ENCODE peak calls at places on chromosome 7, in nine cellular contexts. One of them, this sample, is unnamed.

GRCh38 chr7:87359366-87359765 is 13.9 kb downstream of the CROT start:
- DNase-seq in body of pancreas: no peak
- DNase-seq in cardiac fibroblast: peak
- DNase-seq in lung: no peak
- DNase-seq in adrenal gland: no peak
- DNase-seq in kidney epithelial cell: peak
- DNase-seq in fibroblast of the aortic adventitia: peak
- DNase-seq in IMR-90: peak
- DNase-seq in left ventricle myocardium inferior: no peak
- DNase-seq in this sample: peak

GRCh38 chr7:33836797-33837355 is 68.5 kb upstream of the BMPER start:
- DNase-seq in body of pancreas: no peak
- DNase-seq in cardiac fibroblast: no peak
- DNase-seq in lung: no peak
- DNase-seq in adrenal gland: no peak
- DNase-seq in kidney epithelial cell: no peak
- DNase-seq in fibroblast of the aortic adventitia: no peak
- DNase-seq in IMR-90: peak
- DNase-seq in left ventricle myocardium inferior: no peak
- DNase-seq in this sample: no peak

GRCh38 chr7:2971914-2972530 is 71.6 kb downstream of the CARD11 start:
- DNase-seq in body of pancreas: no peak
- DNase-seq in cardiac fibroblast: no peak
- DNase-seq in lung: no peak
- DNase-seq in adrenal gland: no peak
- DNase-seq in kidney epithelial cell: no peak
- DNase-seq in fibroblast of the aortic adventitia: no peak
- DNase-seq in IMR-90: no peak
- DNase-seq in left ventricle myocardium inferior: no peak
- DNase-seq in this sample: no peak

GRCh38 chr7:129864042-129864441 is 88.7 kb downstream of the UBE2H start:
- DNase-seq in body of pancreas: peak
- DNase-seq in cardiac fibroblast: peak
- DNase-seq in lung: no peak
- DNase-seq in adrenal gland: peak
- DNase-seq in kidney epithelial cell: no peak
- DNase-seq in fibroblast of the aortic adventitia: peak
- DNase-seq in IMR-90: no peak
- DNase-seq in left ventricle myocardium inferior: no peak
- DNase-seq in this sample: peak

GRCh38 chr7:98081351-98081750 is 25.3 kb upstream of the LMTK2 start:
- DNase-seq in body of pancreas: no peak
- DNase-seq in cardiac fibroblast: no peak
- DNase-seq in lung: no peak
- DNase-seq in adrenal gland: no peak
- DNase-seq in kidney epithelial cell: no peak
- DNase-seq in fibroblast of the aortic adventitia: no peak
- DNase-seq in IMR-90: no peak
- DNase-seq in left ventricle myocardium inferior: no peak
- DNase-seq in this sample: no peak

GRCh38 chr7:24249266-24249665 is 34.7 kb upstream of the NPY start:
- DNase-seq in body of pancreas: no peak
- DNase-seq in cardiac fibroblast: no peak
- DNase-seq in lung: no peak
- DNase-seq in adrenal gland: no peak
- DNase-seq in kidney epithelial cell: no peak
- DNase-seq in fibroblast of the aortic adventitia: no peak
- DNase-seq in IMR-90: no peak
- DNase-seq in left ventricle myocardium inferior: no peak
- DNase-seq in this sample: no peak

GRCh38 chr7:141079223-141079622 is 5.4 kb downstream of the TMEM178B start:
- DNase-seq in body of pancreas: no peak
- DNase-seq in cardiac fibroblast: no peak
- DNase-seq in lung: no peak
- DNase-seq in adrenal gland: no peak
- DNase-seq in kidney epithelial cell: no peak
- DNase-seq in fibroblast of the aortic adventitia: no peak
- DNase-seq in IMR-90: no peak
- DNase-seq in left ventricle myocardium inferior: no peak
- DNase-seq in this sample: no peak

GRCh38 chr7:85475476-85475875 is 288.6 kb upstream of the SEMA3D start:
- DNase-seq in body of pancreas: no peak
- DNase-seq in cardiac fibroblast: no peak
- DNase-seq in lung: no peak
- DNase-seq in adrenal gland: no peak
- DNase-seq in kidney epithelial cell: no peak
- DNase-seq in fibroblast of the aortic adventitia: no peak
- DNase-seq in IMR-90: no peak
- DNase-seq in left ventricle myocardium inferior: no peak
- DNase-seq in this sample: no peak

GRCh38 chr7:128831994-128832879 is 2.0 kb downstream of the FLNC start:
- DNase-seq in body of pancreas: no peak
- DNase-seq in cardiac fibroblast: peak
- DNase-seq in lung: no peak
- DNase-seq in adrenal gland: no peak
- DNase-seq in kidney epithelial cell: no peak
- DNase-seq in fibroblast of the aortic adventitia: peak
- DNase-seq in IMR-90: peak
- DNase-seq in left ventricle myocardium inferior: peak
- DNase-seq in this sample: peak

GRCh38 chr7:51318886-51319579 is 2.4 kb upstream of the COBL start:
- DNase-seq in body of pancreas: no peak
- DNase-seq in cardiac fibroblast: no peak
- DNase-seq in lung: no peak
- DNase-seq in adrenal gland: no peak
- DNase-seq in kidney epithelial cell: no peak
- DNase-seq in fibroblast of the aortic adventitia: no peak
- DNase-seq in IMR-90: no peak
- DNase-seq in left ventricle myocardium inferior: no peak
- DNase-seq in this sample: no peak

GRCh38 chr7:128425851-128426250 is 16.1 kb upstream of the IMPDH1 start:
- DNase-seq in body of pancreas: peak
- DNase-seq in cardiac fibroblast: peak
- DNase-seq in lung: peak
- DNase-seq in adrenal gland: peak
- DNase-seq in kidney epithelial cell: no peak
- DNase-seq in fibroblast of the aortic adventitia: peak
- DNase-seq in IMR-90: peak
- DNase-seq in left ventricle myocardium inferior: peak
- DNase-seq in this sample: peak

GRCh38 chr7:133361806-133362205 is 108.9 kb downstream of the EXOC4 start:
- DNase-seq in body of pancreas: no peak
- DNase-seq in cardiac fibroblast: no peak
- DNase-seq in lung: no peak
- DNase-seq in adrenal gland: no peak
- DNase-seq in kidney epithelial cell: no peak
- DNase-seq in fibroblast of the aortic adventitia: no peak
- DNase-seq in IMR-90: no peak
- DNase-seq in left ventricle myocardium inferior: no peak
- DNase-seq in this sample: no peak

GRCh38 chr7:5183155-5183554 is 6.9 kb upstream of the WIPI2 start:
- DNase-seq in body of pancreas: peak
- DNase-seq in cardiac fibroblast: no peak
- DNase-seq in lung: no peak
- DNase-seq in adrenal gland: no peak
- DNase-seq in kidney epithelial cell: no peak
- DNase-seq in fibroblast of the aortic adventitia: no peak
- DNase-seq in IMR-90: no peak
- DNase-seq in left ventricle myocardium inferior: no peak
- DNase-seq in this sample: no peak

GRCh38 chr7:78427209-78427608 is 628.6 kb downstream of the PHTF2 start:
- DNase-seq in body of pancreas: no peak
- DNase-seq in cardiac fibroblast: no peak
- DNase-seq in lung: no peak
- DNase-seq in adrenal gland: no peak
- DNase-seq in kidney epithelial cell: no peak
- DNase-seq in fibroblast of the aortic adventitia: peak
- DNase-seq in IMR-90: no peak
- DNase-seq in left ventricle myocardium inferior: no peak
- DNase-seq in this sample: no peak

GRCh38 chr7:31855530-31855929 is 168.5 kb downstream of the PPP1R17 start:
- DNase-seq in body of pancreas: no peak
- DNase-seq in cardiac fibroblast: no peak
- DNase-seq in lung: no peak
- DNase-seq in adrenal gland: no peak
- DNase-seq in kidney epithelial cell: no peak
- DNase-seq in fibroblast of the aortic adventitia: no peak
- DNase-seq in IMR-90: no peak
- DNase-seq in left ventricle myocardium inferior: no peak
- DNase-seq in this sample: no peak

GRCh38 chr7:45703373-45703821 is 129.2 kb downstream of the ADCY1 start:
- DNase-seq in body of pancreas: no peak
- DNase-seq in cardiac fibroblast: no peak
- DNase-seq in lung: no peak
- DNase-seq in adrenal gland: no peak
- DNase-seq in kidney epithelial cell: no peak
- DNase-seq in fibroblast of the aortic adventitia: no peak
- DNase-seq in IMR-90: no peak
- DNase-seq in left ventricle myocardium inferior: no peak
- DNase-seq in this sample: no peak

GRCh38 chr7:123366991-123367390 is 167.2 kb upstream of the SLC13A1 start:
- DNase-seq in body of pancreas: no peak
- DNase-seq in cardiac fibroblast: no peak
- DNase-seq in lung: no peak
- DNase-seq in adrenal gland: no peak
- DNase-seq in kidney epithelial cell: no peak
- DNase-seq in fibroblast of the aortic adventitia: no peak
- DNase-seq in IMR-90: no peak
- DNase-seq in left ventricle myocardium inferior: no peak
- DNase-seq in this sample: no peak

GRCh38 chr7:81491573-81491972 is 278.3 kb downstream of the HGF start:
- DNase-seq in body of pancreas: no peak
- DNase-seq in cardiac fibroblast: no peak
- DNase-seq in lung: no peak
- DNase-seq in adrenal gland: no peak
- DNase-seq in kidney epithelial cell: no peak
- DNase-seq in fibroblast of the aortic adventitia: no peak
- DNase-seq in IMR-90: no peak
- DNase-seq in left ventricle myocardium inferior: no peak
- DNase-seq in this sample: no peak

GRCh38 chr7:91628742-91629141 is 251.8 kb downstream of the MTERF1 start:
- DNase-seq in body of pancreas: peak
- DNase-seq in cardiac fibroblast: peak
- DNase-seq in lung: no peak
- DNase-seq in adrenal gland: peak
- DNase-seq in kidney epithelial cell: no peak
- DNase-seq in fibroblast of the aortic adventitia: peak
- DNase-seq in IMR-90: no peak
- DNase-seq in left ventricle myocardium inferior: no peak
- DNase-seq in this sample: no peak

GRCh38 chr7:138459300-138460175 is 521 bp upstream of the TRIM24 start:
- DNase-seq in body of pancreas: peak
- DNase-seq in cardiac fibroblast: peak
- DNase-seq in lung: peak
- DNase-seq in adrenal gland: peak
- DNase-seq in kidney epithelial cell: peak
- DNase-seq in fibroblast of the aortic adventitia: no peak
- DNase-seq in IMR-90: no peak
- DNase-seq in left ventricle myocardium inferior: peak
- DNase-seq in this sample: peak
- H3K4me3 ChIP-seq in body of pancreas: no peak
- H3K4me3 ChIP-seq in cardiac fibroblast: peak
- H3K4me3 ChIP-seq in lung: no peak
- H3K4me3 ChIP-seq in adrenal gland: peak
- H3K4me3 ChIP-seq in kidney epithelial cell: peak
- H3K4me3 ChIP-seq in fibroblast of the aortic adventitia: peak
- H3K4me3 ChIP-seq in IMR-90: peak
- H3K4me3 ChIP-seq in left ventricle myocardium inferior: peak
- H3K4me3 ChIP-seq in this sample: peak

GRCh38 chr7:37730489-37730888 is 46.9 kb downstream of the GPR141 start:
- DNase-seq in body of pancreas: no peak
- DNase-seq in cardiac fibroblast: no peak
- DNase-seq in lung: no peak
- DNase-seq in adrenal gland: no peak
- DNase-seq in kidney epithelial cell: no peak
- DNase-seq in fibroblast of the aortic adventitia: no peak
- DNase-seq in IMR-90: no peak
- DNase-seq in left ventricle myocardium inferior: no peak
- DNase-seq in this sample: no peak

GRCh38 chr7:37728747-37729146 is 45.2 kb downstream of the GPR141 start:
- DNase-seq in body of pancreas: peak
- DNase-seq in cardiac fibroblast: no peak
- DNase-seq in lung: no peak
- DNase-seq in adrenal gland: no peak
- DNase-seq in kidney epithelial cell: no peak
- DNase-seq in fibroblast of the aortic adventitia: no peak
- DNase-seq in IMR-90: no peak
- DNase-seq in left ventricle myocardium inferior: no peak
- DNase-seq in this sample: no peak

GRCh38 chr7:37729160-37729559 is 45.6 kb downstream of the GPR141 start:
- DNase-seq in body of pancreas: no peak
- DNase-seq in cardiac fibroblast: no peak
- DNase-seq in lung: no peak
- DNase-seq in adrenal gland: no peak
- DNase-seq in kidney epithelial cell: no peak
- DNase-seq in fibroblast of the aortic adventitia: no peak
- DNase-seq in IMR-90: no peak
- DNase-seq in left ventricle myocardium inferior: no peak
- DNase-seq in this sample: no peak

GRCh38 chr7:37732880-37733279 is 49.3 kb downstream of the GPR141 start:
- DNase-seq in body of pancreas: peak
- DNase-seq in cardiac fibroblast: no peak
- DNase-seq in lung: no peak
- DNase-seq in adrenal gland: no peak
- DNase-seq in kidney epithelial cell: no peak
- DNase-seq in fibroblast of the aortic adventitia: no peak
- DNase-seq in IMR-90: no peak
- DNase-seq in left ventricle myocardium inferior: no peak
- DNase-seq in this sample: no peak

GRCh38 chr7:37732253-37732652 is 48.7 kb downstream of the GPR141 start:
- DNase-seq in body of pancreas: peak
- DNase-seq in cardiac fibroblast: peak
- DNase-seq in lung: peak
- DNase-seq in adrenal gland: no peak
- DNase-seq in kidney epithelial cell: no peak
- DNase-seq in fibroblast of the aortic adventitia: no peak
- DNase-seq in IMR-90: no peak
- DNase-seq in left ventricle myocardium inferior: no peak
- DNase-seq in this sample: peak
- TF ChIP-seq CTCF in body of pancreas: peak
- TF ChIP-seq CTCF in cardiac fibroblast: no peak
- TF ChIP-seq CTCF in lung: peak
- TF ChIP-seq CTCF in adrenal gland: peak
- TF ChIP-seq CTCF in kidney epithelial cell: peak
- TF ChIP-seq CTCF in fibroblast of the aortic adventitia: no peak
- TF ChIP-seq CTCF in IMR-90: no peak
- TF ChIP-seq CTCF in left ventricle myocardium inferior: peak
- TF ChIP-seq CTCF in this sample: peak

GRCh38 chr7:100965051-100965722 is 4.2 kb upstream of the MUC12 start:
- DNase-seq in body of pancreas: no peak
- DNase-seq in cardiac fibroblast: no peak
- DNase-seq in lung: no peak
- DNase-seq in adrenal gland: no peak
- DNase-seq in kidney epithelial cell: no peak
- DNase-seq in fibroblast of the aortic adventitia: no peak
- DNase-seq in IMR-90: no peak
- DNase-seq in left ventricle myocardium inferior: no peak
- DNase-seq in this sample: no peak
- H3K4me3 ChIP-seq in body of pancreas: no peak
- H3K4me3 ChIP-seq in cardiac fibroblast: no peak
- H3K4me3 ChIP-seq in lung: no peak
- H3K4me3 ChIP-seq in adrenal gland: peak
- H3K4me3 ChIP-seq in kidney epithelial cell: no peak
- H3K4me3 ChIP-seq in fibroblast of the aortic adventitia: no peak
- H3K4me3 ChIP-seq in IMR-90: no peak
- H3K4me3 ChIP-seq in left ventricle myocardium inferior: peak
- H3K4me3 ChIP-seq in this sample: no peak

GRCh38 chr7:142939226-142939910 is at the start of gene LLCFC1:
- DNase-seq in body of pancreas: peak
- DNase-seq in cardiac fibroblast: no peak
- DNase-seq in lung: no peak
- DNase-seq in adrenal gland: no peak
- DNase-seq in kidney epithelial cell: no peak
- DNase-seq in fibroblast of the aortic adventitia: no peak
- DNase-seq in IMR-90: no peak
- DNase-seq in left ventricle myocardium inferior: no peak
- DNase-seq in this sample: no peak
- TF ChIP-seq CTCF in body of pancreas: peak
- TF ChIP-seq CTCF in cardiac fibroblast: peak
- TF ChIP-seq CTCF in lung: no peak
- TF ChIP-seq CTCF in adrenal gland: no peak
- TF ChIP-seq CTCF in kidney epithelial cell: peak
- TF ChIP-seq CTCF in fibroblast of the aortic adventitia: no peak
- TF ChIP-seq CTCF in IMR-90: no peak
- TF ChIP-seq CTCF in left ventricle myocardium inferior: no peak
- TF ChIP-seq CTCF in this sample: no peak